ENCODE peak calls at places on chromosomes 12 and 14, in five cellular contexts. V, M, I, J and C are unnamed samples.

GRCh38 chr12:23640754-23641153 is 308.7 kb downstream of the SOX5 start:
- DNase-seq in V (no peak), M (no peak), I (no peak), J (no peak), C (no peak)

GRCh38 chr12:14892726-14893442 is 7.2 kb upstream of the MGP start:
- DNase-seq in V (peak), M (no peak), I (no peak), J (no peak), C (no peak)

GRCh38 chr12:122040579-122041386 is 19.1 kb downstream of the BCL7A start:
- DNase-seq in V (no peak), M (no peak), I (no peak), J (no peak), C (no peak)

GRCh38 chr12:46371718-46372130 is 849 bp downstream of the SLC38A2 start:
- DNase-seq in V (peak), M (no peak), I (no peak), J (no peak), C (peak)

GRCh38 chr12:129202109-129202814 is 349.0 kb downstream of the GLT1D1 start:
- DNase-seq in V (no peak), M (no peak), I (no peak), J (no peak), C (no peak)

GRCh38 chr14:99146991-99147740 is 124.8 kb downstream of the BCL11B start:
- DNase-seq in V (no peak), M (no peak), I (no peak), J (no peak), C (no peak)

GRCh38 chr14:86915416-86915815 is 1077.6 kb downstream of the GALC start:
- DNase-seq in V (peak), M (no peak), I (no peak), J (no peak), C (no peak)

GRCh38 chr12:31629756-31630732 is 29.4 kb upstream of the ETFBKMT start:
- DNase-seq in V (no peak), M (no peak), I (no peak), J (no peak), C (no peak)

GRCh38 chr14:34258318-34258717 is 203.7 kb downstream of the SPTSSA start:
- DNase-seq in V (peak), M (no peak), I (no peak), J (no peak), C (no peak)

GRCh38 chr12:54967461-54967860 is 17.1 kb downstream of the TESPA1 start:
- DNase-seq in V (peak), M (no peak), I (no peak), J (no peak), C (no peak)

GRCh38 chr12:119758236-119758635 is 90.3 kb downstream of the PRKAB1 start:
- DNase-seq in V (no peak), M (no peak), I (no peak), J (no peak), C (no peak)

GRCh38 chr14:51518280-51518679 is 133.4 kb upstream of the FRMD6 start:
- DNase-seq in V (no peak), M (no peak), I (no peak), J (no peak), C (no peak)

GRCh38 chr14:76753799-76754198 is 7.5 kb upstream of the VASH1 start:
- DNase-seq in V (no peak), M (no peak), I (no peak), J (no peak), C (no peak)

GRCh38 chr14:92638904-92639303 is 109.5 kb downstream of the LGMN start:
- DNase-seq in V (no peak), M (no peak), I (no peak), J (no peak), C (no peak)

GRCh38 chr14:53947452-53948180 is 9.0 kb downstream of the BMP4 start:
- DNase-seq in V (no peak), M (no peak), I (no peak), J (no peak), C (no peak)

GRCh38 chr12:51320695-51321320 is 3.2 kb downstream of the BIN2 start:
- DNase-seq in V (no peak), M (no peak), I (no peak), J (no peak), C (no peak)

GRCh38 chr14:95309261-95310051 is 10.3 kb downstream of the CLMN start:
- DNase-seq in V (no peak), M (no peak), I (no peak), J (no peak), C (no peak)

GRCh38 chr12:121145221-121145620 is 12.5 kb downstream of the P2RX7 start:
- DNase-seq in V (no peak), M (no peak), I (no peak), J (peak), C (no peak)

GRCh38 chr12:119153477-119154434 is 25.0 kb upstream of the HSPB8 start:
- DNase-seq in V (no peak), M (no peak), I (no peak), J (peak), C (no peak)

GRCh38 chr12:130698106-130698505 is 18.0 kb downstream of the RIMBP2 start:
- DNase-seq in V (no peak), M (no peak), I (no peak), J (no peak), C (no peak)

GRCh38 chr12:113329022-113329790 is 5.7 kb downstream of the SLC8B1 start:
- DNase-seq in V (no peak), M (no peak), I (no peak), J (no peak), C (no peak)

GRCh38 chr12:65463082-65463481 is 184.6 kb downstream of the MSRB3 start:
- DNase-seq in V (no peak), M (no peak), I (no peak), J (no peak), C (no peak)

GRCh38 chr12:29148065-29148957 is 767 bp upstream of the FAR2 start:
- DNase-seq in V (peak), M (no peak), I (peak), J (peak), C (peak)

GRCh38 chr12:51814311-51815088 is 34.0 kb downstream of the FIGNL2 start:
- DNase-seq in V (no peak), M (peak), I (peak), J (peak), C (no peak)

GRCh38 chr14:93764211-93764659 is 24.1 kb downstream of the PRIMA1 start:
- DNase-seq in V (peak), M (no peak), I (peak), J (no peak), C (no peak)

GRCh38 chr14:99971929-99972747 is 93.1 kb upstream of the EVL start:
- DNase-seq in V (peak), M (peak), I (peak), J (peak), C (no peak)

GRCh38 chr14:83133986-83134664 is 1600.5 kb upstream of the SEL1L start:
- DNase-seq in V (no peak), M (no peak), I (no peak), J (no peak), C (no peak)

GRCh38 chr14:59018460-59018859 is 170.0 kb upstream of the DAAM1 start:
- DNase-seq in V (no peak), M (no peak), I (no peak), J (no peak), C (no peak)